ENCODE peak calls at places on chromosomes 3 and 15, in seven cellular contexts. One of them, this sample, is unnamed.

GRCh38 chr3:154540950-154541604 is 111.1 kb upstream of the GPR149 start:
- DNase-seq in IMR-90: no peak
- DNase-seq in mesendoderm: no peak
- DNase-seq in H1: no peak
- DNase-seq in trophoblast cell: no peak
- DNase-seq in neuronal stem cell: no peak
- DNase-seq in mesenchymal stem cell: no peak
- DNase-seq in this sample: no peak

GRCh38 chr3:184186184-184186901 is at the start of gene ABCF3:
- DNase-seq in trophoblast cell: peak
- DNase-seq in H1: no peak
- DNase-seq in mesendoderm: no peak
- DNase-seq in mesenchymal stem cell: no peak
- DNase-seq in neuronal stem cell: no peak
- DNase-seq in IMR-90: peak
- DNase-seq in this sample: no peak

GRCh38 chr15:74427607-74428441 is 5.9 kb downstream of the SEMA7A start:
- DNase-seq in mesenchymal stem cell: no peak
- DNase-seq in IMR-90: no peak
- DNase-seq in H1: no peak
- DNase-seq in trophoblast cell: no peak
- DNase-seq in neuronal stem cell: no peak
- DNase-seq in mesendoderm: no peak
- DNase-seq in this sample: no peak

GRCh38 chr3:43995929-43996378 is 245.7 kb upstream of the TOPAZ1 start:
- DNase-seq in neuronal stem cell: no peak
- DNase-seq in mesendoderm: no peak
- DNase-seq in mesenchymal stem cell: no peak
- DNase-seq in H1: no peak
- DNase-seq in IMR-90: no peak
- DNase-seq in trophoblast cell: no peak
- DNase-seq in this sample: peak

GRCh38 chr3:55486101-55486856 is 827 bp downstream of the WNT5A start:
- DNase-seq in IMR-90: peak
- DNase-seq in mesenchymal stem cell: peak
- DNase-seq in trophoblast cell: no peak
- DNase-seq in neuronal stem cell: peak
- DNase-seq in H1: no peak
- DNase-seq in mesendoderm: peak
- DNase-seq in this sample: peak

GRCh38 chr3:175404026-175404425 is 544.9 kb downstream of the NAALADL2 start:
- DNase-seq in H1: no peak
- DNase-seq in IMR-90: peak
- DNase-seq in neuronal stem cell: no peak
- DNase-seq in mesenchymal stem cell: peak
- DNase-seq in mesendoderm: no peak
- DNase-seq in trophoblast cell: no peak
- DNase-seq in this sample: no peak

GRCh38 chr3:44685128-44685800 is 27.2 kb upstream of the ZNF502 start:
- DNase-seq in mesenchymal stem cell: no peak
- DNase-seq in neuronal stem cell: peak
- DNase-seq in IMR-90: peak
- DNase-seq in trophoblast cell: no peak
- DNase-seq in H1: peak
- DNase-seq in mesendoderm: peak
- DNase-seq in this sample: peak

GRCh38 chr3:174125267-174125844 is 727.8 kb downstream of the NLGN1 start:
- DNase-seq in IMR-90: peak
- DNase-seq in H1: no peak
- DNase-seq in mesendoderm: peak
- DNase-seq in mesenchymal stem cell: peak
- DNase-seq in neuronal stem cell: no peak
- DNase-seq in trophoblast cell: no peak
- DNase-seq in this sample: peak

GRCh38 chr3:163521261-163521660 is 1557.0 kb downstream of the SI start:
- DNase-seq in mesendoderm: no peak
- DNase-seq in trophoblast cell: no peak
- DNase-seq in neuronal stem cell: no peak
- DNase-seq in mesenchymal stem cell: no peak
- DNase-seq in IMR-90: no peak
- DNase-seq in H1: no peak
- DNase-seq in this sample: no peak

GRCh38 chr15:85479071-85479647 is 98.8 kb downstream of the AKAP13 start:
- DNase-seq in mesendoderm: peak
- DNase-seq in IMR-90: peak
- DNase-seq in trophoblast cell: no peak
- DNase-seq in mesenchymal stem cell: peak
- DNase-seq in H1: peak
- DNase-seq in neuronal stem cell: no peak
- DNase-seq in this sample: no peak

GRCh38 chr15:66897381-66897780 is 168.0 kb upstream of the SMAD3 start:
- DNase-seq in H1: no peak
- DNase-seq in neuronal stem cell: no peak
- DNase-seq in mesendoderm: no peak
- DNase-seq in IMR-90: no peak
- DNase-seq in mesenchymal stem cell: no peak
- DNase-seq in trophoblast cell: no peak
- DNase-seq in this sample: no peak

GRCh38 chr3:17137321-17137826 is 252.6 kb downstream of the PLCL2 start:
- DNase-seq in H1: no peak
- DNase-seq in mesenchymal stem cell: no peak
- DNase-seq in neuronal stem cell: no peak
- DNase-seq in mesendoderm: no peak
- DNase-seq in trophoblast cell: no peak
- DNase-seq in IMR-90: no peak
- DNase-seq in this sample: no peak

GRCh38 chr3:129428382-129429079 is at the start of gene EFCAB12:
- DNase-seq in H1: peak
- DNase-seq in mesenchymal stem cell: peak
- DNase-seq in IMR-90: peak
- DNase-seq in trophoblast cell: peak
- DNase-seq in neuronal stem cell: peak
- DNase-seq in mesendoderm: peak
- DNase-seq in this sample: peak

GRCh38 chr3:48697952-48698351 is 12.2 kb upstream of the NCKIPSD start:
- DNase-seq in mesendoderm: no peak
- DNase-seq in H1: no peak
- DNase-seq in trophoblast cell: no peak
- DNase-seq in neuronal stem cell: no peak
- DNase-seq in IMR-90: no peak
- DNase-seq in mesenchymal stem cell: no peak
- DNase-seq in this sample: no peak

GRCh38 chr3:97409612-97410011 is 354.9 kb upstream of the ARL6 start:
- DNase-seq in IMR-90: no peak
- DNase-seq in trophoblast cell: no peak
- DNase-seq in mesendoderm: no peak
- DNase-seq in neuronal stem cell: no peak
- DNase-seq in mesenchymal stem cell: no peak
- DNase-seq in H1: no peak
- DNase-seq in this sample: no peak
- H3K23ac ChIP-seq in IMR-90: no peak
- H3K23ac ChIP-seq in trophoblast cell: no peak
- H3K23ac ChIP-seq in mesendoderm: no peak
- H3K23ac ChIP-seq in neuronal stem cell: no peak
- H3K23ac ChIP-seq in mesenchymal stem cell: no peak
- H3K23ac ChIP-seq in H1: no peak
- H3K23ac ChIP-seq in this sample: no peak

GRCh38 chr15:35179739-35180138 is 94.6 kb upstream of the NANOGP8 start:
- DNase-seq in mesenchymal stem cell: no peak
- DNase-seq in IMR-90: no peak
- DNase-seq in trophoblast cell: no peak
- DNase-seq in neuronal stem cell: no peak
- DNase-seq in mesendoderm: no peak
- DNase-seq in H1: no peak
- DNase-seq in this sample: no peak

GRCh38 chr15:35181538-35181937 is 96.4 kb upstream of the NANOGP8 start:
- DNase-seq in neuronal stem cell: no peak
- DNase-seq in trophoblast cell: no peak
- DNase-seq in mesenchymal stem cell: peak
- DNase-seq in mesendoderm: no peak
- DNase-seq in H1: no peak
- DNase-seq in IMR-90: peak
- DNase-seq in this sample: no peak

GRCh38 chr15:35186346-35186745 is 101.3 kb upstream of the NANOGP8 start:
- DNase-seq in mesendoderm: peak
- DNase-seq in neuronal stem cell: no peak
- DNase-seq in trophoblast cell: no peak
- DNase-seq in H1: no peak
- DNase-seq in IMR-90: no peak
- DNase-seq in mesenchymal stem cell: no peak
- DNase-seq in this sample: no peak

GRCh38 chr15:35184646-35185045 is 99.6 kb upstream of the NANOGP8 start:
- DNase-seq in mesenchymal stem cell: no peak
- DNase-seq in IMR-90: no peak
- DNase-seq in trophoblast cell: no peak
- DNase-seq in neuronal stem cell: no peak
- DNase-seq in mesendoderm: no peak
- DNase-seq in H1: no peak
- DNase-seq in this sample: no peak

GRCh38 chr15:35182841-35183479 is 97.9 kb upstream of the NANOGP8 start:
- DNase-seq in mesendoderm: peak
- DNase-seq in IMR-90: no peak
- DNase-seq in mesenchymal stem cell: no peak
- DNase-seq in trophoblast cell: no peak
- DNase-seq in H1: no peak
- DNase-seq in neuronal stem cell: peak
- DNase-seq in this sample: peak
- H2AK5ac ChIP-seq in mesendoderm: no peak
- H2AK5ac ChIP-seq in IMR-90: no peak
- H2AK5ac ChIP-seq in mesenchymal stem cell: no peak
- H2AK5ac ChIP-seq in trophoblast cell: no peak
- H2AK5ac ChIP-seq in H1: no peak
- H2AK5ac ChIP-seq in neuronal stem cell: no peak
- H2AK5ac ChIP-seq in this sample: no peak

DNA sequence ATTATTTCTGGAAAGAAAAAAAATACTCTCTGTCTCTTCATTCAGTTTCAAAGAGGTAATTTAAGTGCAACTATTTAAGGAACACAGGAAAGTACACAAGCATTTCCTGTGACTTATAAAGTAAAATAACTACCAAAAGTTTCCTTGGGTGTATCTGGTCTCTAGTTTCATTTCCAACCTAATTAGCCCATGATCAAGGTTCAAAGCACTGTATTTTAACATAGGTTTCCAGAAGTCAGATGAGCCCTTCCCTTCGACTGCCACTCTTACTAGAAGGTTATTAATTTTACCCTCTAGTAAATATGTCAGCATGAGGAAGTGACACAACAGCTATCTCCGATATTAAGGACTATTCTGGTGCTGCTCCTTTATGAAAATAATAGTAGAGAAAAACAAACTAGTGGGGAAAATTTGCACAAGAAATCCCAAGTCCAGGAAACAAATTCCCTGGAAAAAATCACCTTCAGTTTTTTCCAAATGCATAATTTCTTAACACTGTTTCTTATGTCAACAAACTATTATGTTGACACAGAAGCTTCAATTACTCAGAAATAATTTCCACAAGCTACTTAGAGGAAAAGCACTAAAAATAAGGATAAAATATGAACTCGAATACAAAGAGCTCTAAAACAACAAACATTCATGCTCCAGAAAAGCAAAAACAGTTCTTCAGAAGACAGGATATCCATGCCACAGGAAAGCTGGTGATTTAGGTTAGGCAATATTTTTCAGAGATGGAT is 35.3 kb downstream of the CCPG1 start:
- DNase-seq in trophoblast cell: no peak
- DNase-seq in mesendoderm: no peak
- DNase-seq in IMR-90: no peak
- DNase-seq in H1: no peak
- DNase-seq in mesenchymal stem cell: peak
- DNase-seq in neuronal stem cell: no peak
- DNase-seq in this sample: no peak
- H3K23ac ChIP-seq in trophoblast cell: no peak
- H3K23ac ChIP-seq in mesendoderm: no peak
- H3K23ac ChIP-seq in IMR-90: no peak
- H3K23ac ChIP-seq in H1: no peak
- H3K23ac ChIP-seq in mesenchymal stem cell: no peak
- H3K23ac ChIP-seq in neuronal stem cell: no peak
- H3K23ac ChIP-seq in this sample: no peak

DNA sequence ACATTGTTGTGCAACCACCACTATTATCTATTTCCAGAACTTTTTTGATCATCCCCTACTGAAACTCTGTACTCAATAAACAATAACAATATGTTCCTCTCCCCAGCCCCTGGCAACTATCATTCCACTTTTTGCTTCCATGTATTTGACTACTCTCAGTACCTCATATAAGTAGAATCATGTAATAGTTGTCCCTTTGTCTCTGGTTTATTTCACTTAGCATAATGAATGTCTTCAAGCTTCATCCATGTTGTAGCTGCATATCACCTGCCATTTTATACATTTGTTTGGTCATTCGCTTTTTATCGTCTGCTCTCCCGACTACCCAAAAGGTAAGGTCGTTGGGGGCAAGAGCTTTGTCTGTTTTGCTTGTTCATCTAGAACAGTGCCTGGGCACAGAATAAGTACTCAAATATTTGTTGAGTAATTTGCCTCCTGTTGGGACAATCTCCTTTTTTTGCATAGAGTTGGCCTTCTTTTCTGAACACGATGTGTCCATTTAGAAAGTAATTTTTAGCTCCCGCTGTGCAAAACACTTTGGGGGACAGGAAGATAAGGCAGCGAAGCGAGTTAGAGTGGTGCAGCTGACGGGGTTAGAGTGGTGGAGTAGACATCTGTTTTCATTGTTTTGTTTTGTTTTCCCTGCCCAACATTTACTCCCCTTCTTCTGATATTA is 83.3 kb upstream of the RNU6-1 start:
- DNase-seq in mesenchymal stem cell: no peak
- DNase-seq in IMR-90: no peak
- DNase-seq in neuronal stem cell: no peak
- DNase-seq in mesendoderm: no peak
- DNase-seq in trophoblast cell: no peak
- DNase-seq in H1: no peak
- DNase-seq in this sample: no peak
- H2AK5ac ChIP-seq in mesenchymal stem cell: no peak
- H2AK5ac ChIP-seq in IMR-90: no peak
- H2AK5ac ChIP-seq in neuronal stem cell: no peak
- H2AK5ac ChIP-seq in mesendoderm: no peak
- H2AK5ac ChIP-seq in trophoblast cell: no peak
- H2AK5ac ChIP-seq in H1: no peak
- H2AK5ac ChIP-seq in this sample: no peak

DNA sequence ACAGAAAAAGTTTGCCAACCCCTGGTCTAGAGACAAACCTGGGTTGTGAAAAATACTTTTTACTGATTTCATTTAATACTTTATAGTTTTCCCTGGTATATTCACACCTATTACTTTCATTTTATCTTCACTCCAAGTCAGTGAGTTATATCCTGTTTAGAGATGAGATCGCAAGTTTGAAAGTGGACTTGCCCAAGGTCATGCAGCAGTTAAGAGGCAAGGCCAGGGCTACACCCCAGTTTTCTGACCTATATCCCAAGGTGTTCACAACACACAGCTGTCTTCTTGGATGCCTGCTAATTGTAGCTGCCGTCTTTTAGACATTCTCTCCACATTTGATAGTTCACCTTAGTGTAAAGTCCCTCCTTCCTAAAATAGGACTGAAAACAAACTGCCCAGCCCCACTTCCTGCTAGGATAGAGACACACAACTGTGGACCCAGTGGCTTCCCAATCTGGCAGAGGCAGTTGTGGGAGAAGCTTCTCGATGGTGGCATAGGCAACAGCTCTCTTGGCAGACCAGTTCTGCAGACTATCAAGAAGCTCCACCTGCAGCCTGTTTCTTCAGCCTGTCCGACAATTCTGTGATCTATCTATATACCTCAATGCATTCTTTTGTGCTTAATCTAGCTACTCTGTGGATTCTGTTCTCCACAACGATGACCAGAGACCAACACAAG is 58.1 kb downstream of the IGF2BP2 start:
- DNase-seq in trophoblast cell: peak
- DNase-seq in H1: no peak
- DNase-seq in mesendoderm: no peak
- DNase-seq in IMR-90: peak
- DNase-seq in mesenchymal stem cell: no peak
- DNase-seq in neuronal stem cell: no peak
- DNase-seq in this sample: no peak
- H3K23ac ChIP-seq in trophoblast cell: no peak
- H3K23ac ChIP-seq in H1: no peak
- H3K23ac ChIP-seq in mesendoderm: no peak
- H3K23ac ChIP-seq in IMR-90: no peak
- H3K23ac ChIP-seq in mesenchymal stem cell: no peak
- H3K23ac ChIP-seq in neuronal stem cell: no peak
- H3K23ac ChIP-seq in this sample: no peak

This sample was measured in H9.